ENCODE peak calls at places on chromosomes 13 and 19, in six cellular contexts. M is H9, S is trophoblast cell, E is IMR-90, P is mesenchymal stem cell, H is H1. F is an unnamed sample.

GRCh38 chr13:111943229-111943795 is 123.6 kb upstream of the SOX1 start:
- DNase-seq in M (peak), S (no peak), E (no peak), P (no peak), H (peak), F (no peak)

GRCh38 chr13:106917673-106918652 is 350.0 kb upstream of the ARGLU1 start:
- DNase-seq in P (peak), H (peak), E (peak), S (peak), M (peak), F (peak)

GRCh38 chr13:61316647-61317046 is 99.0 kb downstream of the PCDH20 start:
- DNase-seq in E (no peak), H (no peak), M (peak), S (no peak), P (no peak), F (no peak)

GRCh38 chr19:12825259-12826131 is 8.9 kb downstream of the RTBDN start:
- DNase-seq in M (peak), H (peak), P (peak), E (no peak), S (peak), F (no peak)

GRCh38 chr13:24183741-24184182 is 23.2 kb downstream of the SPATA13 start:
- DNase-seq in H (no peak), S (no peak), E (no peak), P (no peak), M (no peak), F (no peak)

GRCh38 chr19:30332445-30333234 is 39.5 kb upstream of the ZNF536 start:
- DNase-seq in E (no peak), M (no peak), H (no peak), P (no peak), S (no peak), F (no peak)

GRCh38 chr13:25529425-25529824 is 157.7 kb downstream of the ATP8A2 start:
- DNase-seq in S (no peak), E (no peak), H (no peak), M (no peak), P (no peak), F (no peak)

GRCh38 chr19:15432629-15433518 is 14.1 kb upstream of the AKAP8L start:
- DNase-seq in H (peak), E (peak), S (peak), P (peak), M (peak), F (peak)

GRCh38 chr13:97359181-97360057 is 74.5 kb upstream of the RAP2A start:
- DNase-seq in M (peak), S (peak), E (peak), H (no peak), P (peak), F (peak)

GRCh38 chr13:46519177-46519576 is 33.8 kb upstream of the LRCH1 start:
- DNase-seq in E (no peak), S (no peak), M (no peak), P (no peak), H (no peak), F (no peak)

GRCh38 chr19:8302734-8303133 is 5.4 kb downstream of the CD320 start:
- DNase-seq in S (no peak), E (no peak), H (peak), P (no peak), M (no peak), F (no peak)

GRCh38 chr13:71677114-71677513 is 189.9 kb downstream of the DACH1 start:
- DNase-seq in S (no peak), M (no peak), P (no peak), E (no peak), H (no peak), F (no peak)

GRCh38 chr13:71577127-71577526 is 289.9 kb downstream of the DACH1 start:
- DNase-seq in S (peak), M (no peak), P (peak), E (no peak), H (no peak), F (no peak)

GRCh38 chr19:39401549-39402416 is 4.9 kb upstream of the ZFP36 start:
- DNase-seq in E (peak), P (peak), M (no peak), S (peak), H (no peak), F (no peak)

GRCh38 chr13:27960362-27961226 is 8.5 kb downstream of the CDX2 start:
- DNase-seq in S (peak), M (peak), P (peak), H (peak), E (no peak), F (no peak)

GRCh38 chr19:11451327-11451941 is 16.0 kb downstream of the PRKCSH start:
- DNase-seq in P (no peak), H (no peak), M (peak), E (no peak), S (no peak), F (no peak)

GRCh38 chr13:23799945-23800344 is 89.3 kb downstream of the MIPEP start:
- DNase-seq in E (peak), P (peak), M (no peak), S (no peak), H (no peak), F (no peak)

DNA sequence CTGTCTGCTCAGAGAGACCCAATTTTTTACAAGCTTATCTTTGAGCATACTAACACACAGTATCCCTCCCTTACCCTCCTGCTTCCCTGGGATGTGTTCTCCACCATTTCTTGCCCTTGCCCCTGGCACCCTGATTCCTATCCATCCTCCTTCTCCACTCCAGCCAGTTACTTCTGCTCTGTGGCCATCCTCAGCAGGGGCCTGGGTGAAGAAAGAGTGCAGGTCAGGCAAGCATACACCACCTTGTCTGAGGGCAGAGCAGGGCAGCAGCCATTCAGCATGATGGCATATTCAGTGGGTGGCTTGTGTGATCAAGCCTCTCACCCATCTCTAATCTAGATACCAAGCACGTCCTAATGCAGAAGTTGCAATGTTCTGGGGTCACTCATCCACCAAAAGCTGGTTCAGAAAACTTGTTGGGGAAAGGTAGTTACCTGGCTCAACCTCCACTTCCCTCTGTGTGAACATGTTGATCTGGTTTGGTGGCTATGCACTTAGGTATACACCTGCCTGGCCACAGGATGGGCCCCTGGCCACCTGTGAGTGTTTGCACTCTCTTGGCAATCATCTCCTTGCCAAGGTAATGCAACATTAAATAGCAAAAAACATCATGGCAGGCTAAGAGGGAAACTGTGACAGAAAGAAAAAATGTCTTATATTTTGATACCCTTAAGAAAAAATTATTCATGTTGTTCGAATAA is 900.3 kb upstream of the MIR17HG start:
- DNase-seq in P (no peak), M (no peak), H (no peak), S (no peak), E (no peak), F (no peak)
- H2BK5ac ChIP-seq in P (peak), M (no peak), H (no peak), S (peak), E (peak), F (no peak)

DNA sequence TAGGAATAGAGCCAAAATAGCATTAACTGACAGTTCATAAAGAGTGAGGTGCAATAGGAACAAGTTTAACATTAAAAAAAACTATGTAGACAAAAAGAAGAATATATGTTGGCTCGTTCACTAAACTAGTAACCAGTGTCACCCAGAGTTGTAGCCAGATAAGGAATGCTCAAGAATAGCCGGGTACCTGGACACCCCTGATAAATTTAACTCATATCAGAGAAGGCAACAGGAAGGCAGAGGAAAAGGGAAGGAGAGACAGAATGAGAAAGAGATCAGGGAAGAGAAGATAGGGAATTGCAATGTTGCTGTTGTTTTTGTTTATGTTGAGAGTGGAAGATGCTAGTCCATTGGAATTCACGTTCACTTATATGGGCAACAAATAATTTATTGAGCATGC is 31.6 kb upstream of the KATNAL1 start:
- DNase-seq in E (no peak), M (no peak), P (no peak), H (no peak), S (no peak), F (no peak)
- H4K91ac ChIP-seq in E (no peak), M (no peak), P (no peak), H (no peak), S (no peak), F (no peak)

GRCh38 chr19:55390461-55390880 is 4.7 kb downstream of the RPL28 start:
- DNase-seq in M (no peak), E (no peak), H (no peak), S (no peak), P (no peak), F (no peak)

GRCh38 chr19:55387736-55388497 is 2.2 kb downstream of the RPL28 start:
- DNase-seq in E (no peak), H (no peak), P (no peak), S (no peak), M (no peak), F (no peak)

GRCh38 chr19:55391702-55392615 is 6.2 kb downstream of the RPL28 start:
- DNase-seq in E (peak), S (peak), M (no peak), P (peak), H (no peak), F (no peak)

GRCh38 chr19:55391191-55391670 is 5.5 kb downstream of the RPL28 start:
- DNase-seq in H (no peak), P (no peak), S (no peak), E (no peak), M (no peak), F (no peak)

DNA sequence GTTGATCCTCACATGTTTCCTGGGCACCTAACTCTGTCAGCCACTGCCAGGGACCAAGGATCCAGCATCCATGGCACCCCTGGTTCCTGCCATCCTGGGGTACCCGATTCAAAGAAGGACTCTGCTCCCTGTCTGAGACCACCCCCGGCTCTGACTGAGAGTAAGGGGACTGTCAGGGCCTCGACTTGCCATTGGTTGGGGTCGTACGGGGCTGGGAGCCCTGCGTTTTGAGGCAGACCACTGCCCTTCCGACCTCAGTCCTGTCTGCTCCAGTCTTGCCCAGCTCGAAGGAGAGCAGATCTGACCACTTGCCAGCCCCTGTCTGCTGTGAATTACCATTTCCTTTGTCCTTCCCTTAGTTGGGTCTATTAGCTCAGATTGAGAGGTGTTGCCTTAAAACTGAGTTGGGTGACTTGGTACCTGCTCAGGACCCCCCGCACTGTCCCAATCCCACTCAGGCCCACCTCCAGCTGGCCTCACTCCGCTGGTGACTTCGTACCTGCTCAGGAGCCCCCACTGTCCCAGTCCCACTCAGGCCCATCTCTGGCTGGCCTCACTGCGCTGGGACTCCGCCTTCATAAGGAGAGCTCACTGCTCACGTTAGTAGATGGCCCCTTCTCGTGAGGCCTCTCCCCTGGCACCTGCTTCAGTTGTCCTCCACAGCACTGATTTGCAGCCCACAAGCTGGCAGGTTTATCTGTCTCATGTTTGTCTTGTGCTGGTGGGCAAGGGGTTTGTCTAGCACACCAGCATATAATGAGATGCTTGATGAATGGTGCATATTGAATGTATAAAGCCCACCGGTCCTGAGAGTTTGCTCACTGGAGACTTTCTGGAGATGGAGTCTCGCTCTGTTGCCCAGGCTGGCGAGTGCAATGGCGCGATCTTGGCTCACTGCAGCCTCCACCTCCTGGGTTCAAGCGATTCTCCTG is 3.9 kb downstream of the RPL28 start:
- DNase-seq in E (no peak), S (no peak), M (no peak), P (no peak), H (no peak), F (no peak)
- H2BK5ac ChIP-seq in E (no peak), S (no peak), M (no peak), P (no peak), H (peak), F (no peak)

DNA sequence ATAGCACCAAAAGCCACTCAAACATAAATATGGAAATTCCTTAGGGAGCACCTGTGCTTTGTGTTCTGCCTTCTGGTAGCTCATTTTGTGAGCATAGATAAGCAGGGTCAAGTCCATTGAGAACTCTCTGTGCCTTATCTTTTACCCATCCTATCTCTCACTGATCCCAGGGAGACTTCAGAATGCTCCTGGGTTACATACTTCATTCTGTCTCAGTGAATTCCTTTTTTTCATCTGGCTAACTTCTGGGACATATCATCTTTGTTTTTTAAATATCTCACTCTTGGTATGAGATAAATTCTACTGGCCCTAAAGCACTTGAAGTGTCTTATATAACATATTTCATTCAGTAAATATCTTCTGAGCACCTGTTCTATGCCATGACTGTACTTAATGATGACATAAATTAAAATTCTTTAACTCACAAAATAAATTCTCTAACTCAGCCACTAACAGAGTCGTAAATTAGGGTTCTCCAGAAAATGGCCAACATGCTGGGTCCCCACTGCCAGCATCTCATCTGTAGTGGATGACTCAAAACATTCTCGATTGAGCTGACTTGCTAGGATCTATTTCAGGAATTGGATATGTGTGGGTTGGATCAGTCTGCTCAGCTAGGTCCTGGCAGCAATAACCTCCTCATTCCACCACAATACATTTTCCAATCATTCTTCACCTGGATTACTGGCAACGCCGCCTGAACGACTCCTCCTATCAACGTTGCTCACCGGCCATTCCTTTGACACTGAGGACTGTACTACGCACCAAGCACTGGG is 170.2 kb downstream of the FOXO1 start:
- DNase-seq in M (no peak), P (no peak), E (no peak), H (no peak), S (peak), F (no peak)
- H4K91ac ChIP-seq in M (no peak), P (no peak), E (no peak), H (no peak), S (no peak), F (no peak)

GRCh38 chr19:18149596-18149975 is 3.4 kb upstream of the PIK3R2 start:
- DNase-seq in S (no peak), M (no peak), P (no peak), H (no peak), E (no peak), F (no peak)

GRCh38 chr19:18153555-18154134 is 682 bp downstream of the PIK3R2 start:
- DNase-seq in E (no peak), M (no peak), P (no peak), H (no peak), S (no peak), F (no peak)

GRCh38 chr19:18150776-18151624 is 2.0 kb upstream of the PIK3R2 start:
- DNase-seq in S (no peak), M (no peak), H (no peak), P (no peak), E (no peak), F (no peak)

GRCh38 chr19:18152817-18153554 is at the start of gene PIK3R2:
- DNase-seq in H (peak), S (peak), E (peak), M (peak), P (peak), F (peak)

DNA sequence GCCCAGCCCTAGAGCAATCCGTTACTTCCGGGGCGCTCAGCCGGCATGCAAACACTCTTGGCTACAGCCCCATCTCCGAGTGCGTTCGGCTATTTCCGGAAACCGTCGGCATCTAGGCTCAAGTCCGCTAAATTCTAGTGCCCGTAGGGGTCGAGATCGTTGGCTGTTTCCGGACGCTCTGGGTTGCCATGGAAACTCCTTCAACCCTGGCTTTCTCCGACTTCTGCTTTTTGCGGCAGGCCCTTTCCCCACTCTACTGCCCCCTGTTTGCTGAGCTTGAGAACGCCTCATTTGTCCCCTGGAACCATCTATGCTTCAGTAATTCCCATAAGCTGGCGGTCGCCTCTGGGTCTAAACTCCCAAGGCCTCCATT is 533 bp upstream of the PIK3R2 start:
- DNase-seq in E (peak), S (peak), P (peak), H (peak), M (peak), F (peak)
- H2BK5ac ChIP-seq in E (peak), S (peak), P (peak), H (peak), M (no peak), F (peak)

DNA sequence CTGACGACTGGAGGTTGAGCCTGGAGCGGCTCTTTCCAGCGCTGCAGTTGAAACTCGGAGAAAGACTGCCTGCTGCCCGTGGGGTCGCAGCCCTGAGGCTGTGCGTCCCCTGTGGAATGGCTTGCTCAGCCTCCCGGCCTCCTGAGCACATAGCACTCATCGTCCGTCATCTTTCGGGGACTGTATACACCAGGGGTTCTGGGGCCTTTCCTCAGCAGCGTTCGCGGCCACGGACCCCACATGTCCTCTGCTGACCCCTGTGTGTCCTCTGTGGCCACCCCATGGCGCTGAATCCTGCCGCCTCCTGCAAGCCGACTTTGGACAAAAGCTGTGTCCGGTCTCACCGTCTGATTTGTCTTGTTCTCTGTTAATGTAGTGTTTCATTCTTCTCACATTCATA is 20.4 kb downstream of the CUL4A start:
- DNase-seq in S (no peak), M (no peak), H (no peak), P (no peak), E (no peak), F (no peak)
- H4K91ac ChIP-seq in S (no peak), M (no peak), H (no peak), P (no peak), E (no peak), F (no peak)

DNA sequence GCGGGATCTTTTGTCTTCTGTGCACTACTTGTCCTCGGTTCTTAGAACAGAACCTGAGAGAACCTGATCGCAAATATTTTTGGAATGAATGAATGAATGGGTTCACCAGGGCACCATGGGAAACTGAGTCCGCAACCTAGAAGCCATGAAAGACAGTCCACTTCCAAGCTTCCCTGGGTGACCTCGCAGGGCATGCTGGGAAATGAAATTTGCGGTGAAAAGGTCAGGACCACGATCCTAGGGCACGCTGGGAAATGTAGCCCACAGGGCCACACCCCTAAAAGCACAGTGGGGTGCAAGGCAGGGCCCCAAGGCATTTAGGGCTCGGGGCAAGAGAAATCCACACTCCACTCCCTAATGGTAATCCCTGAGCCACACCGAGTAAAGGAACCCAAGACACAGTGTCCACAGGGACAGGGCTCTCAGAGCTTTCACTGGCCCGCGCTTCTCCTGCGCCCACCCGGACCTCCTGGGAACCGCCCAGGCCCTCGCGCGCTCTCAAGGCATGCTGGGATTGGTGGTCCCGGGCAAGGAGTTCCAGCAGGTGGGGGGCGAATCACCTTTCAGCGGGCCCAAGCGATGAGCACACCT is 1.1 kb upstream of the PPP1R12C start:
- DNase-seq in E (no peak), H (peak), M (peak), P (no peak), S (no peak), F (peak)
- H2BK5ac ChIP-seq in E (no peak), H (peak), M (no peak), P (no peak), S (peak), F (no peak)

GRCh38 chr19:53172892-53173291 is 14.0 kb upstream of the ZNF347 start:
- DNase-seq in M (no peak), S (no peak), P (no peak), H (no peak), E (peak), F (no peak)
- H4K91ac ChIP-seq in M (no peak), S (no peak), P (no peak), H (no peak), E (no peak), F (no peak)